ENCODE peak calls at places on chromosome 2, in ten cellular contexts. R, N, C, E, S, K, P, D, G and X are unnamed samples.
A peak's percentile ranks its signal among the peaks of the same experiment; 100 is the strongest.

GRCh38 chr2:69911985-69912563 is 2.8 kb upstream of the MXD1 start:
- DNase-seq in R (peak; percentile 39), S (peak; percentile 45), C (no peak), N (peak; percentile 58), E (no peak), D (peak; percentile 55), P (no peak), G (no peak), K (peak; percentile 58), X (no peak)

GRCh38 chr2:199718074-199718473 is 132.9 kb downstream of the FTCDNL1 start:
- DNase-seq in D (no peak), P (no peak), C (no peak), G (no peak), N (no peak), K (no peak), S (no peak), E (no peak), R (no peak), X (no peak)

GRCh38 chr2:191675807-191676667 is 1.9 kb upstream of the NABP1 start:
- DNase-seq in R (no peak), E (peak; percentile 39), N (no peak), C (peak; percentile 69), P (no peak), K (no peak), G (peak; percentile 35), S (peak; percentile 82), D (no peak), X (peak; percentile 37)

GRCh38 chr2:72892506-72893173 is 5.4 kb downstream of the SPR start:
- DNase-seq in N (peak; percentile 70), G (peak; percentile 80), R (peak; percentile 65), K (peak; percentile 72), D (peak; percentile 72), P (peak; percentile 60), C (peak; percentile 76), E (peak; percentile 51), S (peak; percentile 68), X (peak; percentile 44)

GRCh38 chr2:151943461-151943860 is 115.2 kb upstream of the ARL5A start:
- DNase-seq in S (no peak), R (no peak), P (no peak), G (no peak), D (no peak), E (no peak), N (no peak), K (no peak), C (no peak), X (no peak)

GRCh38 chr2:99662761-99663341 is 173.0 kb upstream of the REV1 start:
- DNase-seq in D (no peak), S (no peak), E (no peak), N (peak; percentile 97), K (peak; percentile 76), R (peak; percentile 65), G (no peak), P (peak; percentile 5), C (no peak), X (no peak)

GRCh38 chr2:127707890-127708648 is 6.8 kb downstream of the SFT2D3 start:
- DNase-seq in S (no peak), C (no peak), D (no peak), E (no peak), R (no peak), N (no peak), P (peak; percentile 17), K (no peak), G (no peak), X (no peak)

GRCh38 chr2:150520887-150521664 is 33.6 kb upstream of the RND3 start:
- DNase-seq in N (peak; percentile 83), G (no peak), K (peak; percentile 82), C (no peak), S (no peak), E (no peak), P (no peak), D (peak; percentile 44), R (peak; percentile 89), X (no peak)

GRCh38 chr2:237254369-237254861 is 159.5 kb downstream of the COL6A3 start:
- DNase-seq in K (peak; percentile 39), P (no peak), R (peak; percentile 49), N (peak; percentile 75), C (no peak), D (peak; percentile 56), G (no peak), S (no peak), E (no peak), X (no peak)

GRCh38 chr2:26933638-26934334 is 36.7 kb upstream of the MAPRE3 start:
- DNase-seq in P (no peak), D (no peak), C (no peak), S (no peak), G (no peak), K (no peak), N (no peak), R (no peak), E (no peak), X (no peak)

GRCh38 chr2:23412556-23413155 is 27.7 kb downstream of the KLHL29 start:
- DNase-seq in R (peak; percentile 89), E (no peak), C (no peak), P (no peak), N (peak; percentile 82), G (no peak), D (peak; percentile 76), S (no peak), K (peak; percentile 76), X (no peak)

GRCh38 chr2:172858473-172858745 is 122.8 kb downstream of the RAPGEF4 start:
- DNase-seq in S (no peak), G (no peak), K (no peak), E (no peak), C (no peak), R (peak; percentile 72), P (no peak), N (peak; percentile 45), D (no peak), X (no peak)

GRCh38 chr2:94958245-94958644 is 67.3 kb upstream of the MAL start:
- DNase-seq in P (no peak), S (no peak), G (no peak), E (no peak), N (no peak), K (no peak), C (no peak), R (no peak), D (no peak), X (no peak)

GRCh38 chr2:119713819-119714490 is 35.0 kb downstream of the TMEM177 start:
- DNase-seq in R (no peak), P (no peak), E (no peak), S (no peak), K (no peak), D (no peak), N (no peak), C (no peak), G (no peak), X (no peak)

GRCh38 chr2:8520791-8521344 is 161.0 kb upstream of the ID2 start:
- DNase-seq in R (no peak), N (no peak), P (no peak), G (no peak), E (peak; percentile 28), C (no peak), D (no peak), K (no peak), S (no peak), X (no peak)

GRCh38 chr2:1478311-1479305 is 65.3 kb downstream of the TPO start:
- DNase-seq in R (no peak), G (no peak), D (no peak), E (no peak), C (no peak), N (no peak), S (no peak), K (no peak), P (no peak), X (no peak)